ENCODE peak calls at places on chromosomes 16 and 17, in seven cellular contexts. C is esophagus muscularis mucosa, R is K562, A is GM23248, P is suprapubic skin, I is upper lobe of right lung, Q is breast epithelium. M is an unnamed sample.

GRCh38 chr16:77794586-77794985 is 6.2 kb downstream of the VAT1L start:
- DNase-seq in C (no peak), R (no peak), A (peak; percentile 89), P (no peak), I (no peak), Q (no peak), M (no peak)

GRCh38 chr17:49989518-49989880 is 5.5 kb downstream of the DLX3 start:
- DNase-seq in C (no peak), R (no peak), A (no peak), P (peak; percentile 77), I (peak; percentile 50), Q (no peak), M (no peak)

GRCh38 chr17:46977348-46977747 is 1.7 kb downstream of the RPRML start:
- DNase-seq in C (no peak), R (peak; percentile 37), A (peak; percentile 34), P (no peak), I (no peak), Q (no peak), M (peak; percentile 76)

GRCh38 chr16:4415538-4416199 is 727 bp downstream of the CORO7 start:
- DNase-seq in C (no peak), R (peak; percentile 71), A (peak; percentile 62), P (no peak), I (peak; percentile 82), Q (no peak), M (no peak)

GRCh38 chr17:40307001-40307690 is 1.8 kb upstream of the RARA start:
- DNase-seq in C (no peak), R (peak; percentile 45), A (peak; percentile 89), P (peak; percentile 71), I (no peak), Q (no peak), M (no peak)

GRCh38 chr16:22353188-22353919 is 21.1 kb downstream of the CDR2 start:
- DNase-seq in C (no peak), R (no peak), A (peak; percentile 86), P (no peak), I (no peak), Q (no peak), M (no peak)

GRCh38 chr17:76122411-76123126 is 18.5 kb downstream of the FOXJ1 start:
- DNase-seq in C (no peak), R (no peak), A (no peak), P (no peak), I (no peak), Q (no peak), M (no peak)

GRCh38 chr16:813204-813915 is 12.8 kb upstream of the GNG13 start:
- DNase-seq in C (no peak), R (peak; percentile 84), A (peak; percentile 72), P (no peak), I (no peak), Q (no peak), M (no peak)

GRCh38 chr16:15764112-15764511 is 92.7 kb downstream of the MYH11 start:
- DNase-seq in C (no peak), R (no peak), A (no peak), P (no peak), I (no peak), Q (no peak), M (no peak)

GRCh38 chr17:44267818-44268490 is at the start of gene SLC4A1:
- DNase-seq in C (no peak), R (peak; percentile 77), A (no peak), P (no peak), I (no peak), Q (no peak), M (no peak)

GRCh38 chr16:89175280-89176146 is 4.0 kb downstream of the CDH15 start:
- DNase-seq in C (no peak), R (no peak), A (no peak), P (no peak), I (no peak), Q (no peak), M (no peak)

GRCh38 chr17:43769859-43770258 is 8.9 kb downstream of the DUSP3 start:
- DNase-seq in C (no peak), R (no peak), A (no peak), P (no peak), I (no peak), Q (no peak), M (no peak)

GRCh38 chr16:82653550-82654511 is 27.1 kb downstream of the CDH13 start:
- DNase-seq in C (no peak), R (no peak), A (peak; percentile 91), P (no peak), I (no peak), Q (peak; percentile 19), M (no peak)

GRCh38 chr16:5581963-5582362 is 484.4 kb upstream of the EEF2KMT start:
- DNase-seq in C (no peak), R (no peak), A (no peak), P (no peak), I (no peak), Q (no peak), M (no peak)

GRCh38 chr16:30951785-30952184 is 2.9 kb downstream of the ORAI3 start:
- DNase-seq in C (no peak), R (no peak), A (peak; percentile 56), P (no peak), I (no peak), Q (peak; percentile 67), M (no peak)

GRCh38 chr17:50345443-50346312 is at the start of gene XYLT2:
- DNase-seq in C (no peak), R (peak; percentile 97), A (peak; percentile 95), P (peak; percentile 88), I (peak; percentile 93), Q (peak; percentile 80), M (no peak)

GRCh38 chr16:3170440-3171180 is 17.4 kb upstream of the OR1F1 start:
- DNase-seq in C (no peak), R (no peak), A (peak; percentile 38), P (no peak), I (no peak), Q (no peak), M (no peak)

GRCh38 chr16:22291860-22292692 is 5.1 kb upstream of the POLR3E start:
- DNase-seq in C (no peak), R (no peak), A (peak; percentile 32), P (no peak), I (no peak), Q (no peak), M (no peak)

GRCh38 chr17:49707246-49707607 is 537 bp downstream of the SLC35B1 start:
- DNase-seq in C (no peak), R (no peak), A (peak; percentile 54), P (no peak), I (no peak), Q (no peak), M (no peak)

GRCh38 chr17:55645361-55645760 is 77.3 kb downstream of the TMEM100 start:
- DNase-seq in C (no peak), R (no peak), A (no peak), P (no peak), I (no peak), Q (no peak), M (no peak)
- H3K27me3 ChIP-seq in C (no peaks in the 10 kb centered on the region), R (no peaks in the 10 kb centered on the region), A (no peaks in the 10 kb centered on the region), P (peaks cover 3% of the 10 kb centered on the region), I (no peaks in the 10 kb centered on the region), Q (no peaks in the 10 kb centered on the region), M (no peaks in the 10 kb centered on the region)

GRCh38 chr17:79799174-79799537 is 2.3 kb upstream of the CBX8 start:
- DNase-seq in C (no peak), R (no peak), A (no peak), P (no peak), I (peak; percentile 67), Q (no peak), M (no peak)

GRCh38 chr17:79796570-79797491 is at the start of gene CBX8:
- DNase-seq in C (peak; percentile 100), R (peak; percentile 96), A (peak; percentile 100), P (peak; percentile 100), I (peak; percentile 100), Q (peak; percentile 99), M (peak; percentile 99)

GRCh38 chr17:79798296-79799173 is 1.7 kb upstream of the CBX8 start:
- DNase-seq in C (no peak), R (no peak), A (peak; percentile 67), P (no peak), I (no peak), Q (no peak), M (no peak)

GRCh38 chr17:79795795-79796569 is 895 bp downstream of the CBX8 start:
- DNase-seq in C (no peak), R (no peak), A (no peak), P (no peak), I (no peak), Q (no peak), M (no peak)

GRCh38 chr17:79797492-79798295 is 817 bp upstream of the CBX8 start:
- DNase-seq in C (no peak), R (peak; percentile 87), A (peak; percentile 40), P (no peak), I (no peak), Q (no peak), M (no peak)
- H3K27ac ChIP-seq in C (peak overlapping the region; percentile 77), R (peak overlapping the region; percentile 77), A (no peak overlapping the region), P (peak overlapping the region; percentile 76), I (no peak overlapping the region), Q (peak overlapping the region; percentile 88), M (no peak overlapping the region)

GRCh38 chr16:1965610-1966009 is 984 bp upstream of the RPS2 start:
- DNase-seq in C (no peak), R (no peak), A (no peak), P (no peak), I (peak; percentile 60), Q (no peak), M (no peak)
- H3K4me3 ChIP-seq in C (peak overlapping the region; percentile 100), R (peak overlapping the region; percentile 89), A (peak overlapping the region; percentile 93), P (peak overlapping the region; percentile 98), I (peak overlapping the region; percentile 75), Q (peak overlapping the region; percentile 94), M (peak overlapping the region; percentile 92)

GRCh38 chr17:39212200-39212810 is 12.2 kb downstream of the RPL19 start:
- DNase-seq in C (no peak), R (no peak), A (peak; percentile 61), P (no peak), I (no peak), Q (no peak), M (no peak)

GRCh38 chr17:39210093-39210434 is 10.0 kb downstream of the RPL19 start:
- DNase-seq in C (no peak), R (no peak), A (no peak), P (no peak), I (no peak), Q (no peak), M (no peak)

GRCh38 chr17:39213852-39214251 is 11.9 kb downstream of the STAC2 start:
- DNase-seq in C (no peak), R (no peak), A (peak; percentile 45), P (no peak), I (peak; percentile 84), Q (peak; percentile 80), M (no peak)

GRCh38 chr17:39209317-39210092 is 9.4 kb downstream of the RPL19 start:
- DNase-seq in C (no peak), R (peak; percentile 41), A (peak; percentile 91), P (no peak), I (peak; percentile 92), Q (peak; percentile 89), M (no peak)

DNA sequence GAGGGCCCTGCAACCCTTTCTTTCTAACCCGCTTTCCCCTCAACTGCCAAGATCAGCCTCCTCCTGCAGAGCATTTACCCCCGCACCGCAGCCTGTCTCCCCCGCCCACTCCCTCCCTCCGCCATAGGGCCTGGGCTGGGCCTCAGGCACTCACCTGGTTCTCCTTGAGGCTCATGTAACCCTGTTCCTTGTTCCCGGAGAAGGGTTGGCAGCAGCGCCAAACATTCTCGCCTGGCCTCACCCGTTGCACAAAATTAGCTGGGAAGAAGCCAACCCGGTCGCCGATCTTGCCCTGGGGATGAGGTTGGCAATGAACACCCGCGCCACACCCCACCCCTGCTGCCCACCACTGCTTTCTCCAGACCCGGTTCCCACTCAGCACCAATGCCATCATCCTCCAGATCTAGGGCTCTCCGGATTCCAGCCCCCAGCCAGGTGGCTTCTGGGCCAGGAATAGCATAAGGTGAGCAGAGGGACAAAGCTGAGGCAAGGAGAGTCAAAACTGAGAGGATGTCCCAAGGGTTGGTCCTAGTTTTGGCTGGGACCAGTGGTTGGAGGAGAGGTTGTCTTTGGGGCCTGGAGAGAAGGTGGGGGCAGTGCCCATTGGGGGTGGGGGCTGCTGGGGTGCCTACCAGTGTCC is 12.8 kb downstream of the STAC2 start:
- DNase-seq in C (no peak), R (no peak), A (no peak), P (no peak), I (peak; percentile 91), Q (peak; percentile 91), M (no peak)
- H3K27me3 ChIP-seq in C (no peaks in the 10 kb centered on the region), R (peaks cover 55% of the 10 kb centered on the region), A (no peaks in the 10 kb centered on the region), P (peaks cover 6% of the 10 kb centered on the region), I (peaks cover 16% of the 10 kb centered on the region), Q (no peaks in the 10 kb centered on the region), M (no peaks in the 10 kb centered on the region)